ENCODE peak calls at places on chromosomes 1 and 21, in eight cellular contexts. I is heart left ventricle, Y is IMR-90, C is fibroblast of mammary gland, K is HL-60, N is thyroid gland, R is HFFc6, E is lower leg skin. T is an unnamed sample.

GRCh38 chr1:50666849-50667248 is 243.6 kb upstream of the DMRTA2 start:
- DNase-seq in N (no peak), E (no peak), R (no peak), I (no peak), Y (no peak), C (no peak), K (no peak), T (no peak)

GRCh38 chr1:214290399-214291037 is 9.6 kb downstream of the SMYD2 start:
- DNase-seq in Y (no peak), I (no peak), E (no peak), R (no peak), N (no peak), C (no peak), K (no peak), T (no peak)

GRCh38 chr1:154193821-154194220 is 1.9 kb upstream of the TPM3 start:
- DNase-seq in I (no peak), N (peak; percentile 19), C (peak; percentile 36), Y (no peak), E (peak; percentile 87), R (no peak), K (no peak), T (no peak)

GRCh38 chr1:194940336-194940735 is 1667.9 kb downstream of the KCNT2 start:
- DNase-seq in E (no peak), C (no peak), K (no peak), N (no peak), I (no peak), R (no peak), Y (no peak), T (no peak)

GRCh38 chr21:33643658-33644311 is 1.5 kb downstream of the ITSN1 start:
- DNase-seq in I (no peak), K (no peak), N (no peak), C (peak; percentile 40), E (no peak), R (peak; percentile 23), Y (no peak), T (no peak)

GRCh38 chr21:41196990-41197389 is 29.0 kb downstream of the BACE2 start:
- DNase-seq in Y (peak; percentile 43), E (no peak), R (no peak), I (no peak), N (no peak), C (peak; percentile 54), K (no peak), T (no peak)

GRCh38 chr21:34582506-34583150 is 32.3 kb downstream of the RCAN1 start:
- DNase-seq in C (peak; percentile 60), I (peak; percentile 52), E (no peak), R (peak; percentile 64), K (no peak), N (no peak), Y (peak; percentile 65), T (no peak)

GRCh38 chr1:18972991-18973390 is 16.5 kb upstream of the IFFO2 start:
- DNase-seq in K (no peak), Y (peak; percentile 34), E (peak; percentile 43), N (no peak), R (no peak), I (no peak), C (no peak), T (peak; percentile 52)

GRCh38 chr1:247273013-247273412 is 17.1 kb downstream of the VN1R5 start:
- DNase-seq in E (no peak), C (no peak), N (peak; percentile 78), R (no peak), K (no peak), I (no peak), Y (no peak), T (no peak)

GRCh38 chr1:34500451-34500850 is 254.4 kb upstream of the GJB5 start:
- DNase-seq in Y (no peak), R (no peak), K (no peak), C (no peak), I (no peak), E (no peak), N (peak; percentile 37), T (no peak)

GRCh38 chr1:65514083-65514482 is 93.6 kb downstream of the LEPR start:
- DNase-seq in I (no peak), N (no peak), R (peak; percentile 58), E (no peak), K (no peak), C (peak; percentile 50), Y (peak; percentile 67), T (no peak)

GRCh38 chr1:55198044-55198443 is 17.1 kb downstream of the USP24 start:
- DNase-seq in K (no peak), E (no peak), I (no peak), Y (no peak), C (no peak), N (no peak), R (no peak), T (no peak)

GRCh38 chr1:6274102-6274501 is 13.2 kb upstream of the GPR153 start:
- DNase-seq in R (no peak), I (no peak), C (no peak), E (no peak), N (no peak), K (no peak), Y (no peak), T (no peak)

GRCh38 chr1:6271554-6271953 is 10.7 kb upstream of the GPR153 start:
- DNase-seq in N (no peak), K (no peak), I (no peak), R (no peak), Y (no peak), C (no peak), E (no peak), T (no peak)

GRCh38 chr1:6271001-6271400 is 10.1 kb upstream of the GPR153 start:
- DNase-seq in Y (no peak), N (no peak), E (no peak), C (no peak), K (no peak), R (no peak), I (no peak), T (no peak)

GRCh38 chr1:6273380-6273891 is 12.5 kb upstream of the GPR153 start:
- DNase-seq in N (no peak), C (peak; percentile 66), E (no peak), I (no peak), Y (peak; percentile 74), R (peak; percentile 50), K (no peak), T (no peak)

DNA sequence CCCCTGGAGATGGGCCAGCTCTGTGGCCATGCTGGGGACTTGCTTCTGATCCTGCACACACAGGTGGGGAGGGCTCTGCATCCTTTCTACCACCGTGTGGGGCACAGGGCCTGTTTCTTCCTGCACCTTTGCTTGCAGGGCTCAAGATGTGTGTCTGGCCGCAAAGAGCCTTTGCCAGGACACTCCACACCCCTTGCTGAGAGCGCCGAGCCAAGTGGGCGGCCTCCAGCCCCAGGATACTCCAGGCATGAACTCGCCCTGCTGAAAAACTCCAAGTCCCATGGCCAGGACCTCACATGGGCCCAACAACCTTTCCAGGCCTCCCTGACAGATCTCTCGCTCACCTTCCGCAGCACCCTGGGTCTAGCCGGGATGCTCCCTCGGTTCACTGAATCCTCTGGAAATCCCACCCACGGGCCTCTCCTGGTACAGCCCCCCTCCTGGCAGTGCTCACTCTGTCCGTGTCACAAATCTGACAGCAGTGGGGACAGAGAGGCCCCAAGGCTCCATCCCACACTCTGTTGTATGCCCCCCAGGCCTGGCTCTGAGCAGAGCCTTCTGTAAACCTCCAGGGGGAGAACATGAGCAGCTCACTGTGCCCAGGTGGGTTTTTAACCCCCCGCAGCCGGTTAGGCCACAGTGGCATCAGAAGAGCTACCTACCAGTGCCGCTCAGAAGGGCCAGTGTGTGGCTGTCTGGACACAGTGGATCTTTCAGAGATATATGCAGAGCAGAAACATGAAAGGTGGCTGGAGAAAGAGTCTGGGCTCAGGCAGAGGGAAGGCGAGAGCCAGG is 11.8 kb upstream of the GPR153 start:
- DNase-seq in I (no peak), Y (no peak), K (no peak), N (no peak), E (no peak), R (no peak), C (no peak), T (no peak)
- TF ChIP-seq CTCF in I (no peak), Y (no peak), K (no peak), N (no peak), E (no peak), R (peak; percentile 36), C (peak; percentile 14), T (no peak)

GRCh38 chr1:38990746-38991637 is at the start of gene AKIRIN1:
- DNase-seq in N (peak; percentile 98), R (peak; percentile 98), E (peak; percentile 99), K (peak; percentile 93), C (peak; percentile 90), Y (peak; percentile 95), I (peak; percentile 99), T (peak; percentile 98)
- TF ChIP-seq CTCF in N (peak; percentile 34), R (peak; percentile 77), E (no peak), K (no peak), C (no peak), Y (no peak), I (peak; percentile 37), T (peak; percentile 11)

DNA sequence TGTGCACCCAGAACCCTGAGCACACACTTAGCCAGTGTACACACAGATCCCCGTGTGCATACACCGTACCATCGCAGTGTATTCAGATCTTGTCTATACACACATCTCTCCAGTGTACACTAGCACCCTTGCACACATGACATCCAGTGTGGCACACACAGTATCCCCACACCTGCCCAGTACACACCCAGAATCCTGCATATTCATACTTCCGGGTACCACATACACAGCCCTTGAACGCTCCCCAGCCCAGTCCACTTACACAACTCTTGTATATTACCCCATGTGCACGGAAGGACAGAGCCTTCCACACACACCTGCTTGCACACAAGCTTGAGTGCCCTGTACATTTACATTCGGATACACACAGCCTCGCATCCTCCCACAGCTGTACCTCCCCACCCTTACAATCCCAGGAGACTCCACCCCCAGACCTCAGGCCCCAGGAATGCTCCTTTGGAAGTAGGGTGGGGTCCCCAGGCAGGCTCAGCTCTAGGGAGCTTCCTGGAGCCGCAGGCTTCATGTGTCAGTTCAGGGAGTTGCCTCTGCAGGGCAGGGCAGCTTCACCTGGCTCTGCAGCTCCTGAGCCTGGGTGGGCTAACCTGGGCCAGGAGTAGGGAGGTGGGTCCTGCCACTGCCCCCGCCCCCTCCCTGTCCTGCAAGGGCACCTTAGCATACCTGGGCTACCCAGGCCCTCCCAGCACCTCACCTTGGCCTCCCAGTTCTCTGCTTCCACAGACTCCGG is 46.2 kb downstream of the AHDC1 start:
- DNase-seq in E (no peak), R (no peak), N (no peak), C (no peak), Y (no peak), K (peak; percentile 69), I (peak; percentile 36), T (no peak)
- TF ChIP-seq CTCF in E (no peak), R (no peak), N (no peak), C (no peak), Y (no peak), K (no peak), I (no peak), T (no peak)

GRCh38 chr21:44938976-44939531 is 775 bp upstream of the SLX9 start:
- DNase-seq in I (no peak), E (no peak), R (no peak), N (no peak), C (no peak), K (no peak), Y (no peak), T (peak; percentile 27)

GRCh38 chr21:44941567-44941966 is 1.7 kb downstream of the SLX9 start:
- DNase-seq in I (peak; percentile 28), Y (no peak), K (no peak), N (no peak), C (no peak), E (no peak), R (no peak), T (peak; percentile 32)

GRCh38 chr21:44940116-44940631 is 345 bp downstream of the SLX9 start:
- DNase-seq in K (peak; percentile 54), R (no peak), C (no peak), Y (no peak), N (no peak), E (no peak), I (peak; percentile 28), T (peak; percentile 34)

GRCh38 chr21:44942566-44942965 is 2.7 kb downstream of the SLX9 start:
- DNase-seq in K (no peak), Y (no peak), C (no peak), R (no peak), N (no peak), I (no peak), E (no peak), T (peak; percentile 7)

GRCh38 chr21:44939532-44940115 is at the start of gene SLX9:
- DNase-seq in N (peak; percentile 74), E (no peak), K (peak; percentile 74), I (peak; percentile 83), R (peak; percentile 58), Y (peak; percentile 73), C (peak; percentile 60), T (peak; percentile 54)
- TF ChIP-seq CTCF in N (no peak), E (no peak), K (no peak), I (no peak), R (no peak), Y (no peak), C (no peak), T (no peak)